ENCODE peak calls at places on chromosomes 3 and 15, in five cellular contexts. C is A549, G is HepG2, L is GM12878, D is H1. N is an unnamed sample.

GRCh38 chr3:71243230-71243629 is 340.3 kb downstream of the FOXP1 start:
- DNase-seq in C (no peak), G (no peak), L (no peak), D (no peak), N (no peak)

GRCh38 chr3:191246628-191247027 is 47.6 kb downstream of the OSTN start:
- DNase-seq in C (peak; percentile 31), G (no peak), L (no peak), D (no peak), N (no peak)

GRCh38 chr15:89647191-89647851 is 7.9 kb downstream of the KIF7 start:
- DNase-seq in C (peak; percentile 73), G (peak; percentile 57), L (no peak), D (peak; percentile 39), N (peak; percentile 77)

GRCh38 chr3:13891492-13892073 is 11.7 kb upstream of the WNT7A start:
- DNase-seq in C (no peak), G (no peak), L (no peak), D (no peak), N (peak; percentile 57)

GRCh38 chr15:63899193-63899592 is 65.4 kb upstream of the HERC1 start:
- DNase-seq in C (no peak), G (no peak), L (no peak), D (no peak), N (peak; percentile 47)

GRCh38 chr15:63583027-63583426 is 14.2 kb upstream of the FBXL22 start:
- DNase-seq in C (peak; percentile 34), G (no peak), L (no peak), D (no peak), N (no peak)

GRCh38 chr15:40456738-40457137 is 14.0 kb upstream of the CHST14 start:
- DNase-seq in C (no peak), G (no peak), L (no peak), D (no peak), N (no peak)

GRCh38 chr15:73584699-73585420 is 48.3 kb downstream of the NPTN start:
- DNase-seq in C (no peak), G (no peak), L (no peak), D (no peak), N (no peak)

GRCh38 chr3:186789554-186790260 is 6.3 kb downstream of the EIF4A2 start:
- DNase-seq in C (no peak), G (no peak), L (no peak), D (no peak), N (peak; percentile 6)

GRCh38 chr3:58306662-58307286 is 454 bp downstream of the HTD2 start:
- DNase-seq in C (peak; percentile 40), G (peak; percentile 55), L (no peak), D (no peak), N (peak; percentile 28)

GRCh38 chr15:90219421-90220141 is 14.2 kb downstream of the CIB1 start:
- DNase-seq in C (no peak), G (no peak), L (no peak), D (no peak), N (peak; percentile 70)

GRCh38 chr3:90062018-90062417 is 954.6 kb downstream of the EPHA3 start:
- DNase-seq in C (no peak), G (no peak), L (no peak), D (no peak), N (no peak)

GRCh38 chr15:70569139-70569717 is 194.1 kb downstream of the UACA start:
- DNase-seq in C (peak; percentile 77), G (peak; percentile 68), L (no peak), D (no peak), N (peak; percentile 5)

GRCh38 chr15:72782274-72782992 is 1.1 kb downstream of the ADPGK start:
- DNase-seq in C (no peak), G (no peak), L (no peak), D (no peak), N (no peak)

GRCh38 chr15:72276326-72276700 is 4.0 kb upstream of the PARP6 start:
- DNase-seq in C (no peak), G (no peak), L (no peak), D (no peak), N (no peak)

GRCh38 chr3:34842706-34843478 is 796.4 kb upstream of the ARPP21 start:
- DNase-seq in C (no peak), G (no peak), L (no peak), D (no peak), N (no peak)

DNA sequence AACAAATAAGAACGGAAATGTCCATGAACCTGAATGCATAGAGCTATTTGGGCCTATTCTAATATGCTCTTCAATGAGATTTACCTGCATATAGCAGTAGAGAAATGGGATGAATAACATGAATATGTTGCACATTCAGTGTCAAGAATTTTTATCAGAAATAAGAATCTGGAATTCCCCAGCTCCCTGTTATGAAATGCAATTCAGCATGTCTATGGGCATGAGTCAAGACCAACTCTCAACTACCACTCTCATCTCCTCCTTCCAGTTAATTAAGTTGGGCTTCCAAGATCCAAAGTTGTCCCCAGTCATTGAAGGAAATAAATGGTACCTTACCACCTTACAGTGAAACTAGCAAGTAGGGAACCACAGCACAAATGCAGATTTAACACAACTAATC is 133.7 kb upstream of the ALCAM start:
- DNase-seq in C (no peak), G (no peak), L (no peak), D (no peak), N (no peak)
- TF ChIP-seq HDAC2 in C (no peak), G (no peak), L (no peak), D (no peak), N (no peak)

DNA sequence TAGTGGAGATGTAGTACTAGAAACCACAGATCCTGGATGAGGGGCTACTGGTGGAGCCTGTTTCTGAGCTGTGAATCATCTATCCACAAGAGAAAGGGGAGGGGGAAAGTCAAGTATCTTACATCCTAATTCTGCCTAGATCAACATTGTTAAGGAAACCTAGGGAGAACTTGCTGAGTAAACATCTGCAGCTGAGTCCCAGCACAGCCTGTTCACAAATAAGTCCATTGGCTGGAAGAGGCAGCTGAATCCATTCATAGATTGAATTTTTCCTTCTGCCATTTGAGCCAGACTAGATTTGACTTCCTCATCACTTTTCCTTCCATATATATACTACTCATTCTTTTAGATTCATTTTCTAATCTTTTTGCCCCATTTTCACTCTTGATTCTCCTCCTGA is 460.5 kb downstream of the TUSC7 start:
- DNase-seq in C (no peak), G (no peak), L (no peak), D (no peak), N (no peak)
- TF ChIP-seq HDAC2 in C (no peak), G (no peak), L (no peak), D (no peak), N (no peak)

GRCh38 chr15:57503051-57503702 is 88.5 kb upstream of the MYZAP start:
- DNase-seq in C (peak; percentile 35), G (peak; percentile 25), L (no peak), D (no peak), N (peak; percentile 62)

GRCh38 chr15:57502116-57502515 is 89.6 kb upstream of the MYZAP start:
- DNase-seq in C (no peak), G (no peak), L (no peak), D (no peak), N (no peak)

GRCh38 chr15:57503911-57504598 is 87.6 kb upstream of the MYZAP start:
- DNase-seq in C (no peak), G (no peak), L (no peak), D (no peak), N (no peak)

GRCh38 chr15:57500256-57500655 is 91.4 kb upstream of the MYZAP start:
- DNase-seq in C (no peak), G (no peak), L (no peak), D (no peak), N (no peak)

DNA sequence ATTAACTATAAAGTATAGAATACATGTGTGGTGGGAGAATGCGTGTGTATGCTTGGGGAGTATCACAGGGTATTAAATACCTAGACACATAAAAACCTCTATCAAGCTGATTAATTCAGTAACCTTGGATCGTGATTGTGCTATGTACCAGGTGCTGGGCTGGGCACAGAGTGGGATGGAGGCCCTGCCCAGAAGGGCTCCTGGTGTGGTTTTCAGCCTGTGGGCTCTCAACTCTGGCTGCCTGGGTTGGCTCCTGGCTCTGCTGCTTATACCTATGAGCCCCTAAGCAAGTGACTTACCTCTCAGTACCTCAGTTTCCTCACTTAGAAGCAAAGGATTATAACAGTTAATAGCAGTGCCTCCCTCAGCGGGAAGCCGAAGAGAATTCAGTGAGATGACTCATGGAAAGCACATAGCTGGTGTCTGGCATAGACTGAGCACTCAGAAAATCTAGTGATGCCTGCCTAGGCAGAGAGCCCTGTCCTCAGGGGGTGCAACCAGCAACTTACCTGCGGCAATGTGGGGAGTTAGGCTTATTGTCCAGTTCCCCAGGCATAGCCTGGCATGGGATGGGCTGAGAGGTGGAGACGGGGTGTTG is 90.6 kb upstream of the MYZAP start:
- DNase-seq in C (peak; percentile 19), G (no peak), L (no peak), D (no peak), N (no peak)
- TF ChIP-seq HDAC2 in C (no peak), G (no peak), L (no peak), D (no peak), N (no peak)

GRCh38 chr15:94324117-94324826 is 92.9 kb downstream of the MCTP2 start:
- DNase-seq in C (peak; percentile 62), G (peak; percentile 34), L (peak; percentile 45), D (peak; percentile 19), N (peak; percentile 42)
- TF ChIP-seq HDAC2 in C (no peak), G (no peak), L (no peak), D (no peak), N (no peak)

GRCh38 chr3:55719508-55719907 is 232.4 kb upstream of the WNT5A start:
- DNase-seq in C (no peak), G (no peak), L (no peak), D (no peak), N (no peak)

GRCh38 chr3:55718956-55719355 is 231.8 kb upstream of the WNT5A start:
- DNase-seq in C (no peak), G (no peak), L (no peak), D (no peak), N (no peak)

GRCh38 chr3:55718475-55718874 is 231.4 kb upstream of the WNT5A start:
- DNase-seq in C (no peak), G (no peak), L (no peak), D (no peak), N (no peak)

GRCh38 chr3:55716611-55717225 is 229.6 kb upstream of the WNT5A start:
- DNase-seq in C (no peak), G (no peak), L (no peak), D (no peak), N (no peak)

GRCh38 chr3:55718074-55718473 is 231.0 kb upstream of the WNT5A start:
- DNase-seq in C (no peak), G (no peak), L (no peak), D (no peak), N (no peak)
- TF ChIP-seq HDAC2 in C (no peak), G (no peak), L (no peak), D (no peak), N (no peak)

GRCh38 chr3:123083446-123084124 is 16.8 kb downstream of the PDIA5 start:
- DNase-seq in C (no peak), G (no peak), L (no peak), D (no peak), N (no peak)
- TF ChIP-seq HDAC2 in C (no peak), G (no peak), L (no peak), D (no peak), N (no peak)

GRCh38 chr3:169449012-169449411 is 214.5 kb downstream of the MECOM start:
- DNase-seq in C (no peak), G (no peak), L (no peak), D (no peak), N (no peak)
- TF ChIP-seq HDAC2 in C (no peak), G (no peak), L (no peak), D (no peak), N (no peak)

GRCh38 chr15:98899266-98900021 is 108.1 kb downstream of the PGPEP1L start:
- DNase-seq in C (no peak), G (no peak), L (no peak), D (no peak), N (no peak)
- TF ChIP-seq HDAC2 in C (no peak), G (no peak), L (no peak), D (no peak), N (no peak)

N was measured in K562.